ENCODE peak calls at places on chromosome 18, in eight cellular contexts. A, M, F, U, P, H, R and L are unnamed samples.

GRCh38 chr18:12335503-12335902 is 27.5 kb downstream of the TUBB6 start:
- DNase-seq in A (no peak), M (no peak), F (no peak), U (no peak), P (no peak), H (no peak), R (no peak), L (no peak)

GRCh38 chr18:79943608-79944125 is 7.8 kb downstream of the SLC66A2 start:
- DNase-seq in A (no peak), M (peak), F (no peak), U (no peak), P (no peak), H (no peak), R (no peak), L (no peak)

GRCh38 chr18:3029215-3029972 is 16.4 kb upstream of the LPIN2 start:
- DNase-seq in A (no peak), M (no peak), F (no peak), U (no peak), P (no peak), H (no peak), R (no peak), L (no peak)

GRCh38 chr18:62282188-62282629 is 42.9 kb upstream of the TNFRSF11A start:
- DNase-seq in A (no peak), M (no peak), F (no peak), U (no peak), P (no peak), H (no peak), R (no peak), L (no peak)

GRCh38 chr18:21203096-21203495 is 38.9 kb upstream of the GREB1L start:
- DNase-seq in A (no peak), M (no peak), F (no peak), U (no peak), P (no peak), H (no peak), R (no peak), L (no peak)

GRCh38 chr18:50853863-50854271 is 25.1 kb upstream of the ME2 start:
- DNase-seq in A (no peak), M (no peak), F (no peak), U (no peak), P (no peak), H (no peak), R (peak), L (no peak)

GRCh38 chr18:53426656-53427055 is 797.8 kb downstream of the MBD2 start:
- DNase-seq in A (no peak), M (no peak), F (peak), U (no peak), P (no peak), H (no peak), R (no peak), L (no peak)

GRCh38 chr18:59084286-59084779 is 55.4 kb upstream of the SEC11C start:
- DNase-seq in A (peak), M (no peak), F (peak), U (peak), P (peak), H (peak), R (peak), L (peak)

GRCh38 chr18:74820160-74820780 is 222.6 kb downstream of the ZNF407 start:
- DNase-seq in A (no peak), M (no peak), F (no peak), U (no peak), P (no peak), H (no peak), R (no peak), L (no peak)

GRCh38 chr18:5630057-5630765 is 86.4 kb upstream of the EPB41L3 start:
- DNase-seq in A (peak), M (peak), F (peak), U (no peak), P (no peak), H (no peak), R (no peak), L (no peak)

GRCh38 chr18:28136071-28136470 is 40.9 kb downstream of the CDH2 start:
- DNase-seq in A (no peak), M (no peak), F (no peak), U (no peak), P (no peak), H (no peak), R (no peak), L (no peak)

GRCh38 chr18:56722518-56722917 is 71.4 kb downstream of the WDR7 start:
- DNase-seq in A (no peak), M (no peak), F (no peak), U (no peak), P (no peak), H (no peak), R (no peak), L (no peak)

GRCh38 chr18:26677957-26678356 is 129.6 kb upstream of the KCTD1 start:
- DNase-seq in A (no peak), M (no peak), F (no peak), U (no peak), P (no peak), H (no peak), R (no peak), L (no peak)

GRCh38 chr18:3424280-3424890 is 25.6 kb upstream of the TGIF1 start:
- DNase-seq in A (no peak), M (no peak), F (no peak), U (no peak), P (no peak), H (peak), R (no peak), L (no peak)

GRCh38 chr18:29156531-29156930 is 979.6 kb upstream of the CDH2 start:
- DNase-seq in A (no peak), M (no peak), F (no peak), U (no peak), P (no peak), H (no peak), R (no peak), L (no peak)

GRCh38 chr18:48826806-48827205 is 124.0 kb downstream of the SMAD7 start:
- DNase-seq in A (no peak), M (peak), F (no peak), U (no peak), P (no peak), H (no peak), R (no peak), L (no peak)

GRCh38 chr18:63443820-63444219 is 21.5 kb upstream of the VPS4B start:
- DNase-seq in A (no peak), M (no peak), F (no peak), U (no peak), P (no peak), H (no peak), R (no peak), L (no peak)

GRCh38 chr18:59704146-59704545 is 6.9 kb upstream of the CCBE1 start:
- DNase-seq in A (no peak), M (no peak), F (peak), U (no peak), P (no peak), H (no peak), R (no peak), L (no peak)

GRCh38 chr18:35695803-35696202 is 114.3 kb downstream of the GALNT1 start:
- DNase-seq in A (peak), M (no peak), F (peak), U (no peak), P (no peak), H (no peak), R (no peak), L (no peak)

GRCh38 chr18:55442561-55442960 is 145.4 kb downstream of the TCF4 start:
- DNase-seq in A (no peak), M (no peak), F (no peak), U (no peak), P (no peak), H (no peak), R (no peak), L (no peak)

GRCh38 chr18:48600746-48601090 is 61.9 kb downstream of the CTIF start:
- DNase-seq in A (no peak), M (no peak), F (no peak), U (no peak), P (no peak), H (no peak), R (no peak), L (no peak)

GRCh38 chr18:37673196-37673595 is 107.6 kb upstream of the CELF4 start:
- DNase-seq in A (no peak), M (no peak), F (no peak), U (no peak), P (no peak), H (no peak), R (no peak), L (no peak)

GRCh38 chr18:69400253-69400975 is at the start of gene DOK6:
- DNase-seq in A (peak), M (no peak), F (no peak), U (no peak), P (no peak), H (no peak), R (no peak), L (no peak)

GRCh38 chr18:9008709-9009635 is 93.5 kb upstream of the NDUFV2 start:
- DNase-seq in A (no peak), M (no peak), F (no peak), U (no peak), P (no peak), H (no peak), R (no peak), L (no peak)

GRCh38 chr18:42192251-42193248 is 237.5 kb downstream of the PIK3C3 start:
- DNase-seq in A (no peak), M (no peak), F (no peak), U (no peak), P (no peak), H (no peak), R (peak), L (no peak)

GRCh38 chr18:74370163-74370562 is 54.5 kb downstream of the C18orf63 start:
- DNase-seq in A (no peak), M (no peak), F (no peak), U (no peak), P (no peak), H (no peak), R (no peak), L (no peak)

GRCh38 chr18:46174317-46175039 is 70.3 kb downstream of the HAUS1 start:
- DNase-seq in A (peak), M (no peak), F (peak), U (peak), P (no peak), H (peak), R (no peak), L (peak)

GRCh38 chr18:25234740-25235345 is 117.1 kb downstream of the ZNF521 start:
- DNase-seq in A (no peak), M (no peak), F (no peak), U (no peak), P (no peak), H (no peak), R (no peak), L (no peak)

GRCh38 chr18:62131305-62131909 is 55.4 kb downstream of the PIGN start:
- DNase-seq in A (peak), M (no peak), F (peak), U (peak), P (peak), H (peak), R (peak), L (peak)

GRCh38 chr18:79525556-79526467 is 130.1 kb downstream of the NFATC1 start:
- DNase-seq in A (peak), M (peak), F (peak), U (no peak), P (no peak), H (no peak), R (no peak), L (no peak)

GRCh38 chr18:3538456-3538855 is 88.5 kb downstream of the TGIF1 start:
- DNase-seq in A (no peak), M (no peak), F (no peak), U (no peak), P (no peak), H (no peak), R (no peak), L (no peak)

GRCh38 chr18:73563345-73563744 is 584.3 kb downstream of the FBXO15 start:
- DNase-seq in A (no peak), M (no peak), F (no peak), U (no peak), P (no peak), H (no peak), R (no peak), L (no peak)

GRCh38 chr18:9539283-9539682 is 64.0 kb downstream of the RALBP1 start:
- DNase-seq in A (no peak), M (no peak), F (no peak), U (no peak), P (no peak), H (no peak), R (peak), L (no peak)

GRCh38 chr18:75346671-75347070 is 80.8 kb downstream of the SMIM21 start:
- DNase-seq in A (no peak), M (no peak), F (no peak), U (no peak), P (no peak), H (no peak), R (no peak), L (no peak)

GRCh38 chr18:54918060-54918459 is 41.2 kb downstream of the CCDC68 start:
- DNase-seq in A (no peak), M (no peak), F (no peak), U (no peak), P (no peak), H (no peak), R (no peak), L (no peak)

GRCh38 chr18:12046751-12047335 is 46.8 kb upstream of the ANKRD62 start:
- DNase-seq in A (no peak), M (no peak), F (no peak), U (no peak), P (no peak), H (peak), R (no peak), L (no peak)